ENCODE peak calls at places on chromosomes 6 and 20, in four cellular contexts. T, E, W and F are unnamed samples.

GRCh38 chr20:20212675-20213096 is 155.2 kb upstream of the INSM1 start:
- DNase-seq in E (no peak), W (peak), T (no peak), F (no peak)

GRCh38 chr6:30900863-30901417 is 7.1 kb upstream of the GTF2H4 start:
- DNase-seq in T (no peak), E (no peak), W (no peak), F (no peak)

GRCh38 chr20:38350879-38351775 is 4.8 kb downstream of the LBP start:
- DNase-seq in W (peak), E (no peak), T (no peak), F (no peak)

GRCh38 chr20:57040924-57041323 is 225.5 kb downstream of the BMP7 start:
- DNase-seq in E (no peak), W (no peak), T (peak), F (no peak)

GRCh38 chr6:1348675-1349074 is 36.8 kb downstream of the FOXQ1 start:
- DNase-seq in W (peak), E (no peak), T (no peak), F (no peak)

GRCh38 chr6:134517145-134517658 is 199.3 kb upstream of the SGK1 start:
- DNase-seq in E (no peak), T (peak), W (peak), F (no peak)

GRCh38 chr6:38495922-38496635 is 143.7 kb downstream of the BTBD9 start:
- DNase-seq in T (no peak), E (no peak), W (no peak), F (peak)

GRCh38 chr6:162337412-162337811 is 390.2 kb downstream of the PRKN start:
- DNase-seq in T (no peak), W (no peak), E (no peak), F (no peak)

GRCh38 chr20:6501061-6501460 is 266.4 kb upstream of the BMP2 start:
- DNase-seq in T (peak), W (no peak), E (no peak), F (no peak)

GRCh38 chr6:151254451-151255081 is 14.8 kb downstream of the AKAP12 start:
- DNase-seq in E (no peak), W (no peak), T (peak), F (no peak)

GRCh38 chr20:53152228-53152627 is 180.1 kb downstream of the TSHZ2 start:
- DNase-seq in E (no peak), W (no peak), T (no peak), F (no peak)